ENCODE peak calls at places on chromosomes 11 and 22, in six cellular contexts. G is hippocampal formation; W is activated T-helper 1 cell treated with anti-CD3 and anti-CD28 coated beads, Interleukin-12 subunit alpha, Interleukin-12 subunit beta, Interleukin-2, Interleukin-4 antibody, amounts not matched to agents 30 ng/mL and 10 ng/mL and 1 ng/mL, durations not matched to agents 14 hours and 24 hours and 36 hours; Y is globus pallidus; U is RWPE2; O is A172. B is an unnamed sample.

GRCh38 chr11:72321381-72321996 is 77.5 kb upstream of the PHOX2A start:
- DNase-seq in W (no peak), G (no peak), U (no peak), O (peak; percentile 81), Y (no peak), B (peak; percentile 62)

GRCh38 chr11:134574425-134574824 is 162.4 kb upstream of the B3GAT1 start:
- DNase-seq in G (no peak), Y (no peak), W (no peak), O (no peak), U (no peak), B (no peak)

GRCh38 chr22:40620464-40621046 is 16.0 kb downstream of the MRTFA start:
- DNase-seq in G (no peak), O (peak; percentile 16), W (no peak), Y (no peak), U (no peak), B (no peak)

GRCh38 chr22:29195118-29195963 is 10.4 kb upstream of the EMID1 start:
- DNase-seq in U (no peak), G (no peak), W (no peak), Y (no peak), O (no peak), B (no peak)

GRCh38 chr22:36194971-36195370 is 6.6 kb downstream of the APOL4 start:
- DNase-seq in W (peak; percentile 14), G (no peak), O (peak; percentile 54), U (no peak), Y (peak; percentile 69), B (peak; percentile 33)

GRCh38 chr11:117045956-117046355 is 52.3 kb downstream of the SIK3 start:
- DNase-seq in U (no peak), G (peak; percentile 42), O (no peak), W (no peak), Y (peak; percentile 96), B (no peak)

GRCh38 chr22:30562391-30562790 is 12.1 kb downstream of the GAL3ST1 start:
- DNase-seq in Y (no peak), U (no peak), G (no peak), W (no peak), O (peak; percentile 51), B (peak; percentile 20)

GRCh38 chr11:132072044-132072879 is 701.8 kb downstream of the NTM start:
- DNase-seq in Y (no peak), O (peak; percentile 84), G (no peak), U (peak; percentile 90), W (no peak), B (peak; percentile 24)

GRCh38 chr11:57434640-57435546 is 8.0 kb upstream of the SLC43A3 start:
- DNase-seq in Y (no peak), O (peak; percentile 57), U (no peak), W (no peak), G (no peak), B (peak; percentile 42)

GRCh38 chr11:44680982-44681597 is 45.7 kb upstream of the TSPAN18 start:
- DNase-seq in O (peak; percentile 53), U (no peak), Y (no peak), W (peak; percentile 73), G (no peak), B (peak; percentile 29)

GRCh38 chr11:47591764-47592163 is 2.4 kb downstream of the C1QTNF4 start:
- DNase-seq in G (no peak), Y (no peak), U (no peak), O (no peak), W (no peak), B (no peak)

GRCh38 chr11:94218372-94218771 is 86.0 kb upstream of the IZUMO1R start:
- DNase-seq in U (no peak), G (no peak), W (no peak), O (no peak), Y (no peak), B (no peak)

GRCh38 chr11:118522571-118523072 is 4.7 kb upstream of the TTC36 start:
- DNase-seq in O (peak; percentile 20), Y (no peak), G (no peak), W (no peak), U (no peak), B (peak; percentile 52)

GRCh38 chr11:8023831-8024555 is 36.9 kb downstream of the EIF3F start:
- DNase-seq in W (no peak), Y (no peak), U (no peak), O (no peak), G (no peak), B (no peak)

GRCh38 chr11:34644669-34645406 is 23.9 kb downstream of the EHF start:
- DNase-seq in Y (no peak), W (no peak), O (peak; percentile 61), G (no peak), U (no peak), B (no peak)

GRCh38 chr11:61889831-61890230 is 1.5 kb downstream of the FADS3 start:
- DNase-seq in W (no peak), U (no peak), Y (no peak), G (no peak), O (no peak), B (no peak)

GRCh38 chr11:30990625-30991348 is 378.8 kb downstream of the DCDC1 start:
- DNase-seq in Y (no peak), O (no peak), G (no peak), U (no peak), W (no peak), B (no peak)

GRCh38 chr11:2355000-2355644 is 22.0 kb upstream of the CD81 start:
- DNase-seq in W (no peak), Y (no peak), G (no peak), O (peak; percentile 74), U (no peak), B (peak; percentile 48)

GRCh38 chr11:30729187-30729713 is 143.1 kb upstream of the MPPED2 start:
- DNase-seq in W (no peak), U (no peak), Y (no peak), O (no peak), G (no peak), B (no peak)

GRCh38 chr11:3021125-3021524 is 29.0 kb upstream of the NAP1L4 start:
- DNase-seq in G (peak; percentile 54), Y (peak; percentile 67), W (no peak), O (peak; percentile 46), U (no peak), B (peak; percentile 52)

GRCh38 chr11:130301002-130301401 is 13.7 kb downstream of the ZBTB44 start:
- DNase-seq in W (no peak), O (no peak), Y (no peak), U (no peak), G (no peak), B (no peak)

GRCh38 chr11:797300-798092 is 585 bp downstream of the SLC25A22 start:
- DNase-seq in W (peak; percentile 68), U (no peak), Y (peak; percentile 60), O (peak; percentile 85), G (peak; percentile 68), B (no peak)

GRCh38 chr11:10885703-10886363 is 28.0 kb upstream of the ZBED5 start:
- DNase-seq in G (no peak), Y (no peak), U (no peak), W (no peak), O (peak; percentile 22), B (no peak)

GRCh38 chr22:17781319-17782031 is 7.2 kb upstream of the BID start:
- DNase-seq in O (peak; percentile 77), U (no peak), G (no peak), W (peak; percentile 34), Y (no peak), B (peak; percentile 67)

B was measured in HTR-8/SVneo.